ENCODE peak calls at places on chromosome 11, in four cellular contexts. H is AML-193; K is activated T-cell treated with anti-CD3 and anti-CD28 coated beads, Interleukin-2, amount 50 U/mL, for 72 hours; C is AG08395. G is an unnamed sample.

GRCh38 chr11:45082744-45083543 is 63.5 kb upstream of the PRDM11 start:
- DNase-seq in H (peak), K (no peak), C (no peak), G (no peak)

GRCh38 chr11:76455331-76455730 is 10.5 kb downstream of the EMSY start:
- DNase-seq in H (no peak), K (no peak), C (no peak), G (no peak)

GRCh38 chr11:127259118-127259517 is 258.5 kb upstream of the KIRREL3 start:
- DNase-seq in H (no peak), K (no peak), C (no peak), G (no peak)

GRCh38 chr11:6559375-6559774 is 44.0 kb downstream of the RRP8 start:
- DNase-seq in H (no peak), K (no peak), C (no peak), G (no peak)

GRCh38 chr11:47449541-47449940 is 605 bp upstream of the RAPSN start:
- DNase-seq in H (no peak), K (no peak), C (no peak), G (no peak)

GRCh38 chr11:76639621-76640020 is 30.9 kb downstream of the LRRC32 start:
- DNase-seq in H (no peak), K (no peak), C (no peak), G (no peak)

GRCh38 chr11:19673924-19674390 is 38.7 kb upstream of the NAV2 start:
- DNase-seq in H (no peak), K (no peak), C (peak), G (no peak)

GRCh38 chr11:24738972-24739371 is 242.1 kb downstream of the LUZP2 start:
- DNase-seq in H (no peak), K (no peak), C (no peak), G (no peak)

GRCh38 chr11:68916439-68916838 is 12.7 kb downstream of the IGHMBP2 start:
- DNase-seq in H (no peak), K (no peak), C (no peak), G (no peak)

GRCh38 chr11:22466809-22467208 is 128.6 kb downstream of the SLC17A6 start:
- DNase-seq in H (no peak), K (no peak), C (peak), G (peak)

GRCh38 chr11:105767945-105768344 is 158.1 kb downstream of the GRIA4 start:
- DNase-seq in H (no peak), K (no peak), C (no peak), G (no peak)

GRCh38 chr11:111913997-111914396 is 1.5 kb downstream of the HSPB2 start:
- DNase-seq in H (no peak), K (no peak), C (peak), G (no peak)

G was measured in amniotic epithelial cell.